ENCODE peak calls at places on chromosomes 3 and 15, in nine cellular contexts. A is GM23338, V is GM23248, I is MM.1S, G is OCI-LY7, P is Karpas-422, L is hepatocyte, H is HCT116, E is SK-N-SH. X is an unnamed sample. For H3K9me2 and H3K4me1, the result is how much of the 10 kb centered on the place peaks cover.

GRCh38 chr3:190258634-190259033 is 63.6 kb downstream of the CLDN1 start:
- DNase-seq in I (no peak), L (no peak), E (no peak), H (no peak), G (no peak), V (no peak), A (no peak), P (no peak), X (no peak)

GRCh38 chr15:51089699-51090098 is 5.0 kb downstream of the TNFAIP8L3 start:
- DNase-seq in G (no peak), A (no peak), V (peak), L (no peak), H (no peak), I (no peak), P (no peak), E (no peak), X (no peak)

GRCh38 chr15:98755138-98755537 is 106.8 kb downstream of the IGF1R start:
- DNase-seq in E (no peak), P (no peak), I (no peak), H (no peak), G (no peak), V (peak), L (no peak), A (no peak), X (no peak)

GRCh38 chr3:7876741-7877297 is 624.8 kb upstream of the LMCD1 start:
- DNase-seq in P (no peak), L (no peak), A (no peak), H (peak), I (no peak), E (no peak), G (peak), V (no peak), X (no peak)

GRCh38 chr3:40366203-40367162 is 20.5 kb upstream of the ENTPD3 start:
- DNase-seq in E (no peak), H (no peak), L (no peak), V (peak), A (no peak), P (no peak), G (no peak), I (peak), X (peak)

GRCh38 chr15:82021992-82022391 is 23.8 kb downstream of the MEX3B start:
- DNase-seq in I (no peak), L (peak), E (peak), V (no peak), A (no peak), G (no peak), H (no peak), P (no peak), X (no peak)

GRCh38 chr3:101890716-101891115 is 41.4 kb downstream of the NFKBIZ start:
- DNase-seq in E (no peak), L (no peak), V (peak), A (no peak), I (no peak), P (no peak), H (no peak), G (no peak), X (peak)

GRCh38 chr15:49313650-49314049 is 109.4 kb upstream of the FGF7 start:
- DNase-seq in E (no peak), A (no peak), G (no peak), H (no peak), I (no peak), P (no peak), V (peak), L (no peak), X (peak)

GRCh38 chr3:25582242-25582641 is 82.5 kb downstream of the TOP2B start:
- DNase-seq in E (no peak), H (no peak), P (no peak), I (no peak), G (no peak), V (peak), L (peak), A (no peak), X (peak)

GRCh38 chr3:45553469-45553974 is 41.0 kb upstream of the LIMD1 start:
- DNase-seq in E (peak), P (no peak), A (no peak), L (peak), I (peak), H (no peak), G (peak), V (peak), X (peak)

GRCh38 chr3:194756460-194757355 is 71.0 kb downstream of the FAM43A start:
- DNase-seq in I (no peak), A (no peak), G (no peak), P (peak), V (no peak), E (peak), L (no peak), H (no peak), X (no peak)

GRCh38 chr3:131350506-131350905 is 31.1 kb upstream of the NUDT16 start:
- DNase-seq in H (no peak), G (no peak), E (no peak), I (no peak), V (peak), P (no peak), L (no peak), A (no peak), X (peak)

GRCh38 chr3:55698826-55699225 is 211.7 kb upstream of the WNT5A start:
- DNase-seq in H (no peak), L (no peak), A (peak), P (no peak), E (no peak), G (no peak), I (no peak), V (no peak), X (no peak)

GRCh38 chr3:29374255-29374654 is 93.4 kb downstream of the RBMS3 start:
- DNase-seq in H (no peak), G (no peak), P (no peak), A (no peak), I (no peak), V (peak), E (no peak), L (no peak), X (no peak)

GRCh38 chr3:158273646-158274045 is 163.8 kb downstream of the RSRC1 start:
- DNase-seq in A (no peak), I (no peak), G (no peak), P (no peak), L (no peak), V (no peak), H (no peak), E (no peak), X (no peak)

GRCh38 chr15:100628746-100629145 is 26.4 kb downstream of the ASB7 start:
- DNase-seq in H (no peak), V (no peak), G (no peak), L (no peak), A (no peak), P (no peak), E (no peak), I (no peak), X (no peak)

GRCh38 chr3:27900316-27900715 is 178.2 kb upstream of the EOMES start:
- DNase-seq in L (no peak), E (no peak), V (no peak), P (no peak), A (no peak), H (no peak), I (no peak), G (no peak), X (no peak)

GRCh38 chr3:43257850-43258249 is 28.5 kb upstream of the SNRK start:
- DNase-seq in L (no peak), G (no peak), P (no peak), H (no peak), V (no peak), I (no peak), E (no peak), A (no peak), X (no peak)

GRCh38 chr3:73502609-73503560 is 121.9 kb downstream of the PDZRN3 start:
- DNase-seq in L (peak), H (peak), E (peak), I (peak), G (peak), A (peak), P (peak), V (peak), X (peak)

GRCh38 chr3:39780352-39780751 is 29.1 kb upstream of the MYRIP start:
- DNase-seq in I (no peak), P (no peak), A (no peak), H (no peak), L (no peak), V (no peak), E (no peak), G (no peak), X (no peak)

GRCh38 chr3:69084326-69084667 is 440 bp upstream of the ARL6IP5 start:
- DNase-seq in V (peak), I (no peak), H (no peak), E (peak), G (no peak), P (no peak), L (peak), A (no peak), X (peak)

GRCh38 chr15:84736375-84736774 is 12.0 kb upstream of the ZNF592 start:
- DNase-seq in E (no peak), L (no peak), G (peak), H (no peak), P (no peak), A (no peak), V (no peak), I (peak), X (no peak)

GRCh38 chr3:163891771-163892170 is 1186.5 kb downstream of the SI start:
- DNase-seq in E (no peak), P (no peak), H (no peak), L (no peak), G (no peak), V (no peak), A (peak), I (no peak), X (peak)

GRCh38 chr15:26983822-26984221 is 12.8 kb downstream of the GABRG3 start:
- DNase-seq in E (no peak), H (no peak), L (no peak), G (no peak), V (no peak), A (peak), I (no peak), P (no peak), X (no peak)

GRCh38 chr15:100905855-100906254 is 13.3 kb upstream of the LRRK1 start:
- DNase-seq in G (no peak), I (no peak), H (no peak), A (peak), P (no peak), E (no peak), V (no peak), L (no peak), X (peak)

GRCh38 chr3:61606196-61606595 is 44.8 kb downstream of the PTPRG start:
- DNase-seq in V (no peak), L (no peak), G (no peak), H (no peak), P (no peak), E (no peak), I (no peak), A (no peak), X (no peak)

GRCh38 chr3:186624598-186624997 is 11.7 kb downstream of the AHSG start:
- DNase-seq in A (no peak), I (no peak), G (no peak), E (no peak), P (no peak), L (no peak), V (no peak), H (no peak), X (no peak)

GRCh38 chr3:72003936-72004335 is 219.0 kb upstream of the PROK2 start:
- DNase-seq in I (no peak), A (peak), H (no peak), V (no peak), G (no peak), P (no peak), L (no peak), E (no peak), X (no peak)

GRCh38 chr15:96122077-96123027 is 208.1 kb upstream of the NR2F2 start:
- DNase-seq in L (peak), P (no peak), I (no peak), A (no peak), H (peak), V (peak), G (no peak), E (no peak), X (peak)

GRCh38 chr3:50205719-50206276 is 727 bp downstream of the SLC38A3 start:
- DNase-seq in H (peak), E (peak), P (peak), G (no peak), A (peak), I (no peak), L (peak), V (no peak), X (no peak)

GRCh38 chr3:73056365-73057150 is 4.9 kb upstream of the EBLN2 start:
- DNase-seq in G (peak), H (peak), I (peak), P (peak), E (peak), A (peak), L (peak), V (peak), X (peak)

GRCh38 chr15:93929375-93930094 is 301.8 kb upstream of the MCTP2 start:
- DNase-seq in E (no peak), L (peak), P (no peak), A (peak), V (peak), I (no peak), H (no peak), G (no peak), X (no peak)

GRCh38 chr3:53129344-53129743 is 891 bp downstream of the RFT1 start:
- DNase-seq in A (no peak), G (no peak), L (no peak), H (no peak), V (no peak), P (peak), I (no peak), E (no peak), X (no peak)

GRCh38 chr15:37586976-37587375 is 347.5 kb upstream of the TMCO5A start:
- DNase-seq in V (peak), A (no peak), P (no peak), G (no peak), H (no peak), I (no peak), E (no peak), L (no peak), X (no peak)

DNA sequence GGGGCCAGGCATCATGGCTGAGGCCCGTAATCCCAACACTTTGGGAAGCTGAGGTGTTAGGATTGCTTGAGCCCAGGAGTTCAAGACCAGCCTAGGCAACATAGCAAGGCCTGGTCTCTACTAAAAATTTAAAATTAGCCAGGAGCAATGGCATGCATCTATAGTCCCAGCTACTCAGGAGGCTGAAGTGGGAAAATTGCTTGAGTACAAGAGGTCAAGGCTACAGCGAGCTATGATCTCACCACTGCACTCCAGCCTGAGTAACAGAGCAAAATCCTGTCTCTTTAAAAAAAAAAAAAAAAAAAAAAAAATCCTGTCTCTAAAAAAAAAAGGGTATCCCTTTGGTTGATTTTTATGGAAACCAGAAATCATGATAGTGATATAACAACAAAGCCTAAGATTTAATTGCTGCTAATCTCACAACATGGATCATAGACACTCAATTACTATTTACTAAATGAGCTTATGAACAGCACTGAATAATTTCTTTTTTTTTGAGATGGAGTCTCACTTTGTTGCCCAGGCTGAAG is 12.1 kb downstream of the PCLAF start:
- DNase-seq in G (no peak), V (no peak), E (no peak), A (no peak), H (no peak), L (no peak), P (no peak), I (no peak), X (no peak)
- H3K9me2 ChIP-seq in G (under half), V (under half), E (under half), A (under half), H (under half), L (under half), P (under half), I (under half), X (under half)

DNA sequence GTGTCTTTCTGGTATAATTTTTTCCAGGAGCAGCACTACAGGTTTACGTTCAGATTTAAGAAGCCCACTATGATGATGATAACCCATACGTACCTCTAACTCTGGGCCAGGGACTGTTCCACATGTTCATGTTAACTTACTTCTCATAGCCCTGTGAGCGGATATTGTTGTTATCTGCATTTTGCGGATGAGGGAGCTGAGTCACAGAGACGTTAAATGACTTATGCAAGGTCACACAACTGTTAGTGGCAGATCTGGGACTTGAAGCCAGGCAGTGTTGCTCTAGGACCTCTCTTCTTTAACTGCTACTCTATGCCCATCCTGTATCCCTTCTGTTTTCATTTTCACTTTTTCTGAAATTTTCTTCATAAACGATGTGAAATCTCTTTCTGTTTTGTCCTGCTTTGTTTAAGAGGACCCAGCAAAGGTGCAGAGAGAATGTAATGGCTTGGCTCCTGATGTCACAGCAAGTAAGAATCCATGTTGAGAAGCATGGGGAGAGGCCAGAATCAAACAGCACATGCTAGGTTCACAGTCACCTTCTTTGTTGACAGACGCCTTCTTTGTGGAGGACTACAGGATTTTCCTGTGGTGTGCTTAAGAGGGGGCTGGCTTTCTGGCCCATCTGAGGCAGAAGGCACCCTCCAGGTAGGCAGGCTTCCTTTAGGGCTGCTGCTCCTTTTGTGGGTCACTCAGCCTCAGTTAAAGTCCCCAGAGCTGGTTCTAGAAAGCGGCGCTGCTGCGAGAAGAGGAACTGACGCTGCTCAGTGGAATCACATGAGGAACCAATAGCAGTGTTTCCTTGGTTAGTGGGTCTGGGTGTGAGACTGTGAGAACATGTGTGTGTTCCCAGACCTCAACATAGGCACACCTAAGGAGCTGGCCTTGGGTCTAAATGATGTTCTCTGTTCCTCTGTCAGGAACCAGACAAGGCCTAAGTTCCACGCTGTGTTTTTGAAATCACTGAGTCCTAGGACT is 121.6 kb downstream of the TMEM108 start:
- DNase-seq in A (no peak), L (no peak), I (peak), H (no peak), G (no peak), E (no peak), V (no peak), P (no peak), X (no peak)
- H3K4me1 ChIP-seq in A (under half), L (under half), I (under half), H (under half), G (under half), E (under half), V (under half), P (under half), X (under half)

DNA sequence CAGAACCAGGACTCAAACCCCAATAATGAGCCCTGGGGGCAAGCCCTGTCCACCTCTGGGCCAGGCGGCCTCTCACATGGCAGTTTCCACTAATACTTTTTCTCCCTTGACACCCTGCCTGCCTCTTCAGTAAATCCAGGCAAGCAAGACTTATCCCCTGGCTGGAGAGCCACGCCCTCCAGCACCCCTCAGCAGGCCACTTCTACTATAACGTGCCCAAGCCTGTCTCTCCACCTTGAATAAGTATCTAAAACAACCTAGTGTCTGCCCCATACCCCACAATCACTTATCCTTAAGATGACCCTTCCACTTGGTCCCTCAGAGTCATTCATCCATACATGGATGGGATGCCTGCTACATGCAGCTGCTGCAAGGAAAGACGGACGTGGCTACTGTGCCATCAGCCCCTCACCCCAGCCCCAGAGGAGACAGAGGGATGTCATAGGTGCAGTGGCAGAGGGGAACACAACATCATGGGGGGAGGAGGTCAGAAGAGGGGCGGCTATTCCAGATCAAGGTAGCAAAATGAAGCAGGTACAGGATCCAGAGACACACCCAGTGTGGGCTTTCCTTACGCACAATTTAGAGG is 63.4 kb downstream of the LRIG1 start:
- DNase-seq in G (no peak), P (no peak), E (no peak), I (no peak), A (no peak), H (no peak), V (no peak), L (no peak), X (no peak)
- H3K9me2 ChIP-seq in G (under half), P (under half), E (under half), I (under half), A (under half), H (under half), V (under half), L (under half), X (under half)

GRCh38 chr15:64809649-64810498 is 15.6 kb downstream of the PIF1 start:
- DNase-seq in E (peak), V (peak), G (peak), P (peak), I (peak), A (peak), H (peak), L (peak), X (peak)
- H3K4me1 ChIP-seq in E (under half), V (under half), G (under half), P (under half), I (under half), A (half or more), H (under half), L (under half), X (under half)

DNA sequence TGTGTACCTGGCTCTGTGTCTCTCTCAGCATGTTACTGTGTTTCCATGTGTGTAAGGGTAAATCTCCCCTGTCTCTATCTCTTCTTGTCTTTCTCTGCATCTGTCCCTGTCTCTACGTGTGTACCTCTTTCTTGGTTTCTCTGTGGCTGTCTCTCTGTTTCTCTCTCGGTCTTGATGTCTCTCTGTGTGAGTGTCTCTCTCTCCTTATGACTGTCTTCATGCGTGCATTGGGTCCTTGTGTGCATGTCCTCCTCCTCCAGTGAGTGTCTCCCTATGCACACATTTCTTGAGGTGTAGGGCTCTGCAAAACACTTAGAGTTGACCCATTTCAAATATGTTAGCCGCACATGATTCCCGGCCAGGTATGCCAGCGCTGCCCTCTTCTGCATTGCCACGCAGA is 903.3 kb upstream of the CFAP20DC start:
- DNase-seq in G (no peak), A (no peak), H (no peak), L (no peak), I (no peak), P (no peak), E (no peak), V (no peak), X (no peak)
- H3K9me2 ChIP-seq in G (under half), A (under half), H (under half), L (under half), I (under half), P (under half), E (under half), V (under half), X (under half)

GRCh38 chr15:64975390-64975789 is 14.3 kb downstream of the SPG21 start:
- DNase-seq in L (no peak), I (no peak), A (no peak), V (peak), E (no peak), P (no peak), G (no peak), H (no peak), X (no peak)

GRCh38 chr15:64969401-64969800 is 20.3 kb downstream of the SPG21 start:
- DNase-seq in V (no peak), P (no peak), A (no peak), H (no peak), E (no peak), L (no peak), I (no peak), G (no peak), X (no peak)

GRCh38 chr15:64970696-64971095 is 19.0 kb downstream of the SPG21 start:
- DNase-seq in V (no peak), L (no peak), G (no peak), H (no peak), I (no peak), E (no peak), A (no peak), P (no peak), X (no peak)
- H3K4me1 ChIP-seq in V (under half), L (under half), G (under half), H (under half), I (under half), E (under half), A (under half), P (under half), X (under half)

GRCh38 chr3:57654214-57654613 is 38.7 kb downstream of the DENND6A start:
- DNase-seq in L (no peak), G (no peak), I (no peak), V (no peak), E (no peak), A (no peak), P (no peak), H (no peak), X (no peak)
- H3K9me2 ChIP-seq in L (under half), G (under half), I (under half), V (under half), E (under half), A (under half), P (under half), H (under half), X (under half)

X was measured in PC-3.